ENCODE peak calls at places on chromosomes 6 and 20, in nine cellular contexts. One of them, this sample, is unnamed.

GRCh38 chr20:3146732-3147341 is 12.8 kb downstream of the FASTKD5 start:
- DNase-seq in psoas muscle: no peak
- DNase-seq in brain microvascular endothelial cell: no peak
- DNase-seq in lower leg skin: no peak
- DNase-seq in WERI-Rb-1: no peak
- DNase-seq in A673: no peak
- DNase-seq in osteoblast: peak; percentile 49
- DNase-seq in pancreas: no peak
- DNase-seq in breast epithelium: no peak
- DNase-seq in this sample: no peak

GRCh38 chr6:159929819-159930218 is 39.0 kb downstream of the MAS1 start:
- DNase-seq in psoas muscle: no peak
- DNase-seq in brain microvascular endothelial cell: no peak
- DNase-seq in lower leg skin: peak; percentile 81
- DNase-seq in WERI-Rb-1: no peak
- DNase-seq in A673: peak; percentile 28
- DNase-seq in osteoblast: no peak
- DNase-seq in pancreas: peak; percentile 63
- DNase-seq in breast epithelium: no peak
- DNase-seq in this sample: no peak

GRCh38 chr6:37236921-37237320 is 20.7 kb upstream of the TBC1D22B start:
- DNase-seq in psoas muscle: no peak
- DNase-seq in brain microvascular endothelial cell: peak; percentile 52
- DNase-seq in lower leg skin: peak; percentile 34
- DNase-seq in WERI-Rb-1: no peak
- DNase-seq in A673: no peak
- DNase-seq in osteoblast: no peak
- DNase-seq in pancreas: no peak
- DNase-seq in breast epithelium: no peak
- DNase-seq in this sample: no peak

GRCh38 chr20:50250748-50251382 is 60.2 kb downstream of the CEBPB start:
- DNase-seq in psoas muscle: no peak
- DNase-seq in brain microvascular endothelial cell: no peak
- DNase-seq in lower leg skin: no peak
- DNase-seq in WERI-Rb-1: no peak
- DNase-seq in A673: no peak
- DNase-seq in osteoblast: peak; percentile 9
- DNase-seq in pancreas: no peak
- DNase-seq in breast epithelium: no peak
- DNase-seq in this sample: no peak

GRCh38 chr20:46190796-46191540 is 72.9 kb downstream of the CD40 start:
- DNase-seq in psoas muscle: no peak
- DNase-seq in brain microvascular endothelial cell: no peak
- DNase-seq in lower leg skin: no peak
- DNase-seq in WERI-Rb-1: no peak
- DNase-seq in A673: no peak
- DNase-seq in osteoblast: no peak
- DNase-seq in pancreas: no peak
- DNase-seq in breast epithelium: no peak
- DNase-seq in this sample: no peak

GRCh38 chr6:43242908-43243648 is at the start of gene TTBK1:
- DNase-seq in psoas muscle: no peak
- DNase-seq in brain microvascular endothelial cell: no peak
- DNase-seq in lower leg skin: no peak
- DNase-seq in WERI-Rb-1: no peak
- DNase-seq in A673: no peak
- DNase-seq in osteoblast: peak; percentile 77
- DNase-seq in pancreas: no peak
- DNase-seq in breast epithelium: no peak
- DNase-seq in this sample: no peak

GRCh38 chr20:46251211-46251673 is 57.1 kb downstream of the CDH22 start:
- DNase-seq in psoas muscle: no peak
- DNase-seq in brain microvascular endothelial cell: no peak
- DNase-seq in lower leg skin: no peak
- DNase-seq in WERI-Rb-1: no peak
- DNase-seq in A673: no peak
- DNase-seq in osteoblast: no peak
- DNase-seq in pancreas: no peak
- DNase-seq in breast epithelium: no peak
- DNase-seq in this sample: no peak

GRCh38 chr6:154179443-154179842 is 140.4 kb downstream of the OPRM1 start:
- DNase-seq in psoas muscle: no peak
- DNase-seq in brain microvascular endothelial cell: no peak
- DNase-seq in lower leg skin: no peak
- DNase-seq in WERI-Rb-1: no peak
- DNase-seq in A673: no peak
- DNase-seq in osteoblast: no peak
- DNase-seq in pancreas: no peak
- DNase-seq in breast epithelium: no peak
- DNase-seq in this sample: no peak

GRCh38 chr6:168131464-168132415 is 52.7 kb upstream of the FRMD1 start:
- DNase-seq in psoas muscle: no peak
- DNase-seq in brain microvascular endothelial cell: no peak
- DNase-seq in lower leg skin: peak; percentile 70
- DNase-seq in WERI-Rb-1: peak; percentile 86
- DNase-seq in A673: no peak
- DNase-seq in osteoblast: no peak
- DNase-seq in pancreas: no peak
- DNase-seq in breast epithelium: no peak
- DNase-seq in this sample: no peak

GRCh38 chr20:56343861-56344381 is 14.9 kb upstream of the FAM210B start:
- DNase-seq in psoas muscle: peak; percentile 22
- DNase-seq in brain microvascular endothelial cell: peak; percentile 11
- DNase-seq in lower leg skin: no peak
- DNase-seq in WERI-Rb-1: peak; percentile 64
- DNase-seq in A673: peak; percentile 72
- DNase-seq in osteoblast: peak; percentile 87
- DNase-seq in pancreas: peak; percentile 53
- DNase-seq in breast epithelium: no peak
- DNase-seq in this sample: no peak

GRCh38 chr20:64025826-64026412 is 10.1 kb upstream of the C20orf204 start:
- DNase-seq in psoas muscle: no peak
- DNase-seq in brain microvascular endothelial cell: no peak
- DNase-seq in lower leg skin: no peak
- DNase-seq in WERI-Rb-1: no peak
- DNase-seq in A673: no peak
- DNase-seq in osteoblast: peak; percentile 58
- DNase-seq in pancreas: no peak
- DNase-seq in breast epithelium: no peak
- DNase-seq in this sample: no peak

GRCh38 chr6:160035693-160036330 is 66.9 kb downstream of the IGF2R start:
- DNase-seq in psoas muscle: no peak
- DNase-seq in brain microvascular endothelial cell: no peak
- DNase-seq in lower leg skin: no peak
- DNase-seq in WERI-Rb-1: no peak
- DNase-seq in A673: no peak
- DNase-seq in osteoblast: no peak
- DNase-seq in pancreas: no peak
- DNase-seq in breast epithelium: no peak
- DNase-seq in this sample: no peak

GRCh38 chr6:98486052-98486451 is 348.3 kb upstream of the POU3F2 start:
- DNase-seq in psoas muscle: no peak
- DNase-seq in brain microvascular endothelial cell: no peak
- DNase-seq in lower leg skin: no peak
- DNase-seq in WERI-Rb-1: no peak
- DNase-seq in A673: no peak
- DNase-seq in osteoblast: no peak
- DNase-seq in pancreas: no peak
- DNase-seq in breast epithelium: no peak
- DNase-seq in this sample: no peak

GRCh38 chr6:9540534-9541126 is 874.2 kb downstream of the TFAP2A start:
- DNase-seq in psoas muscle: no peak
- DNase-seq in brain microvascular endothelial cell: peak; percentile 47
- DNase-seq in lower leg skin: no peak
- DNase-seq in WERI-Rb-1: peak; percentile 27
- DNase-seq in A673: peak; percentile 86
- DNase-seq in osteoblast: peak; percentile 10
- DNase-seq in pancreas: no peak
- DNase-seq in breast epithelium: no peak
- DNase-seq in this sample: peak; percentile 28

GRCh38 chr20:22180244-22180643 is 404.1 kb downstream of the FOXA2 start:
- DNase-seq in psoas muscle: no peak
- DNase-seq in brain microvascular endothelial cell: no peak
- DNase-seq in lower leg skin: no peak
- DNase-seq in WERI-Rb-1: no peak
- DNase-seq in A673: peak; percentile 5
- DNase-seq in osteoblast: no peak
- DNase-seq in pancreas: no peak
- DNase-seq in breast epithelium: no peak
- DNase-seq in this sample: no peak

GRCh38 chr6:113632220-113632864 is 224.8 kb upstream of the MARCKS start:
- DNase-seq in psoas muscle: peak; percentile 40
- DNase-seq in brain microvascular endothelial cell: peak; percentile 94
- DNase-seq in lower leg skin: peak; percentile 87
- DNase-seq in WERI-Rb-1: no peak
- DNase-seq in A673: peak; percentile 46
- DNase-seq in osteoblast: peak; percentile 46
- DNase-seq in pancreas: peak; percentile 58
- DNase-seq in breast epithelium: no peak
- DNase-seq in this sample: no peak

GRCh38 chr6:5718231-5718947 is 288.3 kb downstream of the NRN1 start:
- DNase-seq in psoas muscle: no peak
- DNase-seq in brain microvascular endothelial cell: no peak
- DNase-seq in lower leg skin: no peak
- DNase-seq in WERI-Rb-1: no peak
- DNase-seq in A673: no peak
- DNase-seq in osteoblast: no peak
- DNase-seq in pancreas: no peak
- DNase-seq in breast epithelium: no peak
- DNase-seq in this sample: no peak

GRCh38 chr6:1608976-1609661 is 596 bp upstream of the FOXC1 start:
- DNase-seq in psoas muscle: peak; percentile 58
- DNase-seq in brain microvascular endothelial cell: no peak
- DNase-seq in lower leg skin: peak; percentile 89
- DNase-seq in WERI-Rb-1: peak; percentile 46
- DNase-seq in A673: no peak
- DNase-seq in osteoblast: peak; percentile 94
- DNase-seq in pancreas: peak; percentile 51
- DNase-seq in breast epithelium: no peak
- DNase-seq in this sample: no peak
- H3K4me3 ChIP-seq in psoas muscle: peak overlapping the region; percentile 78
- H3K4me3 ChIP-seq in brain microvascular endothelial cell: peak overlapping the region; percentile 42
- H3K4me3 ChIP-seq in lower leg skin: peak overlapping the region; percentile 52
- H3K4me3 ChIP-seq in WERI-Rb-1: peak overlapping the region; percentile 44
- H3K4me3 ChIP-seq in A673: peak overlapping the region; percentile 45
- H3K4me3 ChIP-seq in osteoblast: peak overlapping the region; percentile 73
- H3K4me3 ChIP-seq in pancreas: peak overlapping the region; percentile 26
- H3K4me3 ChIP-seq in breast epithelium: peak overlapping the region; percentile 68
- H3K4me3 ChIP-seq in this sample: peak overlapping the region; percentile 31

DNA sequence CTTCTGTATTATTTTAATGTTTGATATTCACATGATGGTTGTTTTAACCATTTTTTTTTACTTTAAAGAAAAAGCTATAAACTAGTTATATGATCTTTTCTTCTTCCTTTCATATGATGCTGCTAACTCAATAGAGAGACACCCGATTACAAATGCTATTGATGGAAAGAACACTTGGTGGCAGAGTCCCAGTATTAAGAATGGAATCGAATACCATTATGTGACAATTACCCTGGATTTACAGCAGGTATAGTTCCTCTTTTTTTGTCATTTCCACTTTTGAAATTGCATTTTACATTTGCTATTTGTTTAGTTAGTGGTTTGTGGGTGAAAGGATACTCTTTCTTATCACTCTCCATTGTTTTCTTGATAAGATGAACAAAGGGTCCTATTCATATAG is 176.7 kb downstream of the LAMA2 start:
- DNase-seq in psoas muscle: no peak
- DNase-seq in brain microvascular endothelial cell: no peak
- DNase-seq in lower leg skin: no peak
- DNase-seq in WERI-Rb-1: no peak
- DNase-seq in A673: no peak
- DNase-seq in osteoblast: no peak
- DNase-seq in pancreas: no peak
- DNase-seq in breast epithelium: no peak
- DNase-seq in this sample: no peak
- TF ChIP-seq CTCF in psoas muscle: no peak
- TF ChIP-seq CTCF in brain microvascular endothelial cell: no peak
- TF ChIP-seq CTCF in lower leg skin: no peak
- TF ChIP-seq CTCF in WERI-Rb-1: no peak
- TF ChIP-seq CTCF in A673: no peak
- TF ChIP-seq CTCF in osteoblast: no peak
- TF ChIP-seq CTCF in pancreas: no peak
- TF ChIP-seq CTCF in breast epithelium: no peak
- TF ChIP-seq CTCF in this sample: no peak

DNA sequence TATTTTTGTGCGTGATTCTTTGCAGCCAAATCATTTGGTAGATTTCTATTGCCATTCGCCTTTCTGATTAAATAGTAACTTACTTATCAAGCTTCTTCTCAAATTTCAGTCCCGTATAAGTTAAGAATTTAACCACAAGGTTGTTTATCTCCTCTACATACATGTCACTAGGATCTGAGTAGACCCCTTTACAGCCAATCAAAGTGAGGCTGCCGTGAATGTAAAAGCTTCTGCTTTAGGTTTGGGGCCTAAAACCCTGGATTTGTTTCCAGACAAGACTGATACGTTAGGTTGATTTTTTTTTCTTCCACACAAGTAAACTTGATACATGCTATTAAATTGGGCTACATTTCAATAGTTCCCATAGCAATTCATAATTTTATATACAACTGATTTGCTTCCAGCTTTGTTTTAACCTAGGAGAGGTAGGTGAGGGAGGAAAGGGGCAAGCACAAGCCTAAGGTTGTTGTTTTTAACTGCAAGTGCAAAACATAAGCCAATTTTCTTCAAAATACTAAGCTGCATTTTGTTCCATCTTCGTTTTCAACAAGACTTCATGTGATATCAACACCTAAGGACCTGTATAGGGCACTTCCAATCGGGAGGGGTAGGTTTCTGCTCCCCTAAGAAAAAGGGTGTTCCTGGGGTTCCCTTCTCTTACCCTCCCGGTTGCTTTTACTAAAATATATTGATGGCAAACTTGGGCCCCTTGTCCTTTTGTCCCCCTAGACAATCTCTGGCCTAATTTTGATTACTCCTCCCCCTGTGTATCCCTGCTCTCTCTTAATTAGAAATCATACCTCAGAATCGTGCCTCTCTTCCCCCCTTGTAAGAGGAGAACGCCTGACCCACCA is 1.7 kb downstream of the RANBP9 start:
- DNase-seq in psoas muscle: no peak
- DNase-seq in brain microvascular endothelial cell: peak; percentile 40
- DNase-seq in lower leg skin: no peak
- DNase-seq in WERI-Rb-1: no peak
- DNase-seq in A673: peak; percentile 53
- DNase-seq in osteoblast: peak; percentile 84
- DNase-seq in pancreas: no peak
- DNase-seq in breast epithelium: no peak
- DNase-seq in this sample: no peak
- H3K4me3 ChIP-seq in psoas muscle: peak overlapping the region; percentile 92
- H3K4me3 ChIP-seq in brain microvascular endothelial cell: peak overlapping the region; percentile 82
- H3K4me3 ChIP-seq in lower leg skin: peak overlapping the region; percentile 86
- H3K4me3 ChIP-seq in WERI-Rb-1: peak overlapping the region; percentile 82
- H3K4me3 ChIP-seq in A673: peak overlapping the region; percentile 94
- H3K4me3 ChIP-seq in osteoblast: peak overlapping the region; percentile 92
- H3K4me3 ChIP-seq in pancreas: peak overlapping the region; percentile 81
- H3K4me3 ChIP-seq in breast epithelium: peak overlapping the region; percentile 74
- H3K4me3 ChIP-seq in this sample: peak overlapping the region; percentile 89

DNA sequence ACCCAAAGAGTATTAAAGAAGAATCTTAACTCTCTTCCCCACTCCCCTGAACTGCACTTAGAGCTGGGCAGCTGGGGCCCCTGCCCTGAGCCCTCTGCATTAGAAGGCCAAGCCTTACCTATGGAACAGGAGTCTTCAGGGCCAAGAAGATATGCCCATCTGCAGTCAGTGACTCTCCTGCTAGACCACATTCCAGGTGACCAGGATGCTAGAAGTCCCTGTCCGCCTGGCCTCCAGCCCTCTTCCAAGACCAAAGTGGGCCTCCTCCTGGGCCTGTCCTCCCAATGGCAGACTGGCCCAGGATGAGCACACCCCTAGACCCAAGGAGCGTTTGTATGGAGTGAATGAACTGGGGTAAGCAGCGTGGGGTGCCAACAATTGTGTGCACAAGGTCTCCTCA is 259.1 kb downstream of the LY86 start:
- DNase-seq in psoas muscle: no peak
- DNase-seq in brain microvascular endothelial cell: no peak
- DNase-seq in lower leg skin: no peak
- DNase-seq in WERI-Rb-1: no peak
- DNase-seq in A673: no peak
- DNase-seq in osteoblast: peak; percentile 31
- DNase-seq in pancreas: no peak
- DNase-seq in breast epithelium: no peak
- DNase-seq in this sample: no peak
- TF ChIP-seq CTCF in psoas muscle: no peak
- TF ChIP-seq CTCF in brain microvascular endothelial cell: no peak
- TF ChIP-seq CTCF in lower leg skin: no peak
- TF ChIP-seq CTCF in WERI-Rb-1: no peak
- TF ChIP-seq CTCF in A673: no peak
- TF ChIP-seq CTCF in osteoblast: no peak
- TF ChIP-seq CTCF in pancreas: no peak
- TF ChIP-seq CTCF in breast epithelium: no peak
- TF ChIP-seq CTCF in this sample: no peak

This sample was measured in LNCaP clone FGC.